ENCODE peak calls at places on chromosomes 6 and 20, in four cellular contexts. X, N, M and F are unnamed samples.

GRCh38 chr6:160733045-160733646 is 31.1 kb downstream of the PLG start:
- DNase-seq in N (no peak), M (no peak), X (no peak), F (no peak)

GRCh38 chr6:63578757-63579156 is 6.5 kb downstream of the LOC128125822 start:
- DNase-seq in X (no peak), M (no peak), N (no peak), F (no peak)

GRCh38 chr6:8059129-8059528 is 5.1 kb downstream of the BLOC1S5 start:
- DNase-seq in X (no peak), M (no peak), N (no peak), F (no peak)

GRCh38 chr6:56223995-56224394 is 23.4 kb downstream of the COL21A1 start:
- DNase-seq in X (no peak), N (no peak), M (no peak), F (no peak)

GRCh38 chr20:37798312-37798711 is 104.5 kb downstream of the CTNNBL1 start:
- DNase-seq in X (no peak), N (no peak), M (no peak), F (no peak)

GRCh38 chr6:159760602-159761057 is 1.2 kb upstream of the ACAT2 start:
- DNase-seq in X (no peak), N (no peak), M (no peak), F (no peak)

GRCh38 chr6:84866715-84867114 is 102.3 kb upstream of the TBX18 start:
- DNase-seq in X (no peak), N (no peak), M (no peak), F (no peak)

GRCh38 chr6:14187408-14187807 is 69.8 kb downstream of the CD83 start:
- DNase-seq in X (no peak), N (no peak), M (no peak), F (no peak)

GRCh38 chr20:31414381-31414780 is 8.4 kb upstream of the DEFB121 start:
- DNase-seq in M (no peak), N (no peak), X (no peak), F (no peak)

GRCh38 chr6:25334793-25335192 is 55.6 kb downstream of the CARMIL1 start:
- DNase-seq in X (no peak), N (no peak), M (no peak), F (no peak)

GRCh38 chr6:126546771-126547170 is 206.9 kb downstream of the CENPW start:
- DNase-seq in X (no peak), N (no peak), M (no peak), F (no peak)

GRCh38 chr6:155417454-155417853 is 38.2 kb downstream of the NOX3 start:
- DNase-seq in X (no peak), N (no peak), M (no peak), F (no peak)

GRCh38 chr6:115838763-115839401 is 221.8 kb downstream of the FRK start:
- DNase-seq in N (no peak), X (no peak), M (no peak), F (no peak)

GRCh38 chr6:116313377-116313776 is 33.6 kb upstream of the TSPYL1 start:
- DNase-seq in X (no peak), M (no peak), N (no peak), F (no peak)

GRCh38 chr6:147281895-147282565 is 77.8 kb downstream of the STXBP5 start:
- DNase-seq in M (no peak), X (no peak), N (no peak), F (no peak)

GRCh38 chr6:85389180-85389797 is 60.6 kb upstream of the NT5E start:
- DNase-seq in X (no peak), M (no peak), N (no peak), F (no peak)

GRCh38 chr6:83071707-83072106 is 4.2 kb downstream of the DOP1A start:
- DNase-seq in N (no peak), M (no peak), X (no peak), F (no peak)

GRCh38 chr6:157143171-157143884 is 180.0 kb downstream of the TMEM242 start:
- DNase-seq in M (no peak), N (no peak), X (no peak), F (no peak)
- H3K27ac ChIP-seq in M (no peak), N (peak), X (no peak), F (no peak)

DNA sequence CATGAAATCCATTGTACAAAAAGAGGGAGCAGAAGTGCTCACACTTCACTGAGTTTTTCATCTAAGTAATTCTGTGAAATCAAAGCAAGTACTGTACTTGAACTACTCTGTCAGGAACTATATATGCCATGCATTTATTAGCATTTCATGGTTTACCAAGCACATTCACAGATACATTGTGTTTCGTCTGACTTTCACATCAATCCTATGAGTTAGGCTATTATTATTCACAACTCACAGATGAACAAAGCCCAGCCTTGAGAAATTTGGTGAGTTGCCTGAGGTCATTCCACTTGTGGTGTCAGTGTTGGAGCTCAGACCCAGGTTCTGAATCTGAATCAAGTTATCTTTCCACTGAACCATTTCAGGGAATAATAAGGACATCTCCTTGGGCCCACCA is 33.7 kb upstream of the TENT5A start:
- DNase-seq in M (no peak), N (no peak), X (no peak), F (no peak)
- H3K27ac ChIP-seq in M (no peak), N (peak), X (no peak), F (no peak)

GRCh38 chr20:13567663-13568062 is 71.1 kb downstream of the TASP1 start:
- DNase-seq in N (no peak), X (no peak), M (no peak), F (no peak)
- H3K27ac ChIP-seq in N (no peak), X (no peak), M (no peak), F (no peak)

GRCh38 chr6:118705799-118706481 is 54.5 kb upstream of the CEP85L start:
- DNase-seq in N (no peak), X (no peak), M (no peak), F (no peak)
- H3K27ac ChIP-seq in N (peak), X (no peak), M (peak), F (no peak)

GRCh38 chr6:136306466-136306865 is 16.8 kb upstream of the BCLAF1 start:
- DNase-seq in X (no peak), N (no peak), M (no peak), F (peak)
- H3K27ac ChIP-seq in X (no peak), N (no peak), M (no peak), F (peak)